ENCODE peak calls at places on chromosomes 16 and 17, in five cellular contexts. S, C, N, A and O are unnamed samples.
A peak's percentile ranks its signal among the peaks of the same experiment; 100 is the strongest.

GRCh38 chr17:2222901-2223616 is 80.5 kb downstream of the SMG6 start:
- DNase-seq in N (no peak), S (no peak), C (peak; percentile 60), A (no peak), O (no peak)

GRCh38 chr17:57455063-57455914 is 199.0 kb downstream of the MSI2 start:
- DNase-seq in S (no peak), A (no peak), C (peak; percentile 43), N (no peak), O (no peak)

GRCh38 chr17:2707721-2708584 is 3.6 kb downstream of the CLUH start:
- DNase-seq in A (peak; percentile 82), S (no peak), C (no peak), N (no peak), O (no peak)

GRCh38 chr16:89574681-89575246 is 794 bp upstream of the CPNE7 start:
- DNase-seq in S (no peak), A (peak; percentile 85), N (no peak), C (peak; percentile 80), O (peak; percentile 19)

GRCh38 chr17:1294157-1294717 is 14.8 kb downstream of the TRARG1 start:
- DNase-seq in A (no peak), S (no peak), C (no peak), N (no peak), O (no peak)

GRCh38 chr17:41666708-41667279 is 21.9 kb upstream of the EIF1 start:
- DNase-seq in A (peak; percentile 93), N (no peak), C (peak; percentile 79), S (peak; percentile 77), O (peak; percentile 71)

GRCh38 chr17:11244781-11245180 is 3.8 kb downstream of the SHISA6 start:
- DNase-seq in N (no peak), C (no peak), S (no peak), A (no peak), O (no peak)

GRCh38 chr17:48555183-48555615 is 10.3 kb upstream of the HOXB2 start:
- DNase-seq in A (no peak), C (peak; percentile 97), N (no peak), S (no peak), O (no peak)

GRCh38 chr17:73388578-73388905 is 76.7 kb upstream of the CDC42EP4 start:
- DNase-seq in S (no peak), N (no peak), A (no peak), C (no peak), O (no peak)

GRCh38 chr16:59586331-59586730 is 852.2 kb upstream of the GOT2 start:
- DNase-seq in N (no peak), S (no peak), A (no peak), C (no peak), O (no peak)

GRCh38 chr16:13835357-13835756 is 84.6 kb upstream of the ERCC4 start:
- DNase-seq in C (no peak), N (no peak), S (no peak), A (no peak), O (no peak)

GRCh38 chr16:65728172-65728571 is 606.3 kb upstream of the CDH11 start:
- DNase-seq in C (no peak), A (peak; percentile 49), N (no peak), S (peak; percentile 78), O (no peak)

GRCh38 chr16:30561212-30561816 is 3.1 kb upstream of the ZNF764 start:
- DNase-seq in C (no peak), S (no peak), A (peak; percentile 48), N (no peak), O (no peak)

GRCh38 chr17:36861531-36861930 is 75.7 kb upstream of the LHX1 start:
- DNase-seq in C (no peak), N (no peak), A (no peak), S (no peak), O (no peak)

GRCh38 chr17:41339571-41340169 is 11.0 kb downstream of the KRT33A start:
- DNase-seq in C (no peak), A (no peak), N (no peak), S (no peak), O (peak; percentile 64)

GRCh38 chr16:19717319-19717718 is 708 bp downstream of the KNOP1 start:
- DNase-seq in N (no peak), S (peak; percentile 30), C (no peak), A (no peak), O (no peak)

GRCh38 chr17:46135126-46135812 is 58.0 kb downstream of the KANSL1 start:
- DNase-seq in N (no peak), C (no peak), S (no peak), A (no peak), O (no peak)
- H2BK12ac ChIP-seq in N (no peak overlapping the region), C (no peak overlapping the region), S (no peak overlapping the region), A (no peak overlapping the region), O (no peak overlapping the region)

DNA sequence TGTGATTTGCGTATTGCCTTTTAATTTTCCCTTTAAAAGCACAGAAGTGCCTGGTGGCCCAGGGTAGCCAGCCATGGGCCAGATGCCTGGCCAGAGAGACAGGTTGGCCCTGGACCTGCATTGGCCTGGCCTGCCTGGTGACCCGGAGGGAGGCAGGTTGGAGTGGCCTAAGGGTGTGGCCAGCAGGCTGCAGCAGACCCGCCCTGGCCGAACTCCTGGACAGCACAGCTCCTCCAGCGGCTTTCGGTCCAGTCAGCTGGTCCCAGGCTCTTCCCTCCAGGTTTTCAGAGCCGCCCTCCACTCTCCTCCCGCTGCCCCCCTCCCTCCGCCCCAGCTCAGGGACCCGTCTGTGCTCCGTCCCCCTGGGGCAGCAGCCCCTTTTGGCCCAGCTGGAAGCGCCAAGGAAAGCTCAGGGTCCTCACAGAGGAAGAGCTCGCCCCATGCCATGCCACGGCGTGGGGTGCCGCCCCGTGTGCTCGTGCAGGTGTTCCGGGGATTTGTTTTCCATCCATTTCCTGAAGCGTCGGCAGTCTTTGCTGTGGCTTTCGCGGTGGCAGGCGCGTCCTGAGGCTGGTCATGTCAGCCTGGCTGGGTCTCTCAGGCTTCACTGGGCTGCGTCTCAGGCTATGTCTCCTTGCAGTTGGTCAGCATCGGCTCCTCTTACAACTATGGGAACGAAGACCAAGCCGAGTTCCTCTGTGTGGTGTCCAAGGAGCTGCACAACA is 18.1 kb downstream of the PRSS27 start:
- DNase-seq in N (no peak), A (no peak), S (no peak), C (no peak), O (no peak)
- H2BK12ac ChIP-seq in N (no peak overlapping the region), A (no peak overlapping the region), S (no peak overlapping the region), C (no peak overlapping the region), O (no peak overlapping the region)

DNA sequence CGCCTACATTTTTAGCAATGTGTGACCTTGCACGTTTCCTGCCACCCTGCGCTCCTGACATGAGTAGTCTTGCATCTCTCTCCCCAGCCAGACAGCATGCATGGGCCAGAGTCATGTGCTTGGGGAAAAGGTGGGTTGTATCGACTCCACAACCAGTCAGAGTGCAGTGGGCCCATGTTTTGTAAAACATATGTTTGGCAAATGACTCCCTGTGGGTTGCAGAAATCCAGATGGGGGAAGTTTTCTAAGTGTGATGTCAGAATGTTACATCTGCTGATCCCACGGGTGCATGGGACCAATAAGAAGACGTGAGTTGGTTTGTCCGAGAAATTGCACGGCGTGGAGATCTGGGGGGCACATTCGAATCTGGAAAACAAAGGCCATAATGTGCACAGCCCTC is 147.1 kb downstream of the FOXL1 start:
- DNase-seq in A (no peak), C (no peak), S (no peak), N (no peak), O (no peak)
- H2BK12ac ChIP-seq in A (no peak overlapping the region), C (no peak overlapping the region), S (no peak overlapping the region), N (no peak overlapping the region), O (no peak overlapping the region)

DNA sequence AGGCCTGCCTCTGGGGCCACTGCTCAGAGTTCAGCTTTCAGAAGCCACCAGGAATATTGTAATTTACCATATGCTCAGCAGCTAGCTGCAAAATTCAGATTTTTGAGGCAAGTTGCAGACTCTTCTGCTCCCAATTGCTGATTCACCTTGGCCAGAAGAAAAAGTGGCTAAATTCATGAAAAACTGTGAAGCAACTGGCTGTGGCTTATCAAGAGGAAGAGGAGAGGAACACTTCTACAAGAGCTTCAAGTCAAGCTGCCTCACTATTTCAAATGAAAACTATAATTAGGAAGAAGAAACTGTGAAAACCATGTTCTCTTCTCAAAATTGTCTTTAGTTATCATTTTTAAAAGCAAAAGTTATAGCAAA is 37.3 kb upstream of the SLC25A19 start:
- DNase-seq in C (no peak), N (no peak), S (no peak), A (no peak), O (no peak)
- H2BK12ac ChIP-seq in C (no peak overlapping the region), N (peak overlapping the region; percentile 56), S (no peak overlapping the region), A (no peak overlapping the region), O (no peak overlapping the region)

DNA sequence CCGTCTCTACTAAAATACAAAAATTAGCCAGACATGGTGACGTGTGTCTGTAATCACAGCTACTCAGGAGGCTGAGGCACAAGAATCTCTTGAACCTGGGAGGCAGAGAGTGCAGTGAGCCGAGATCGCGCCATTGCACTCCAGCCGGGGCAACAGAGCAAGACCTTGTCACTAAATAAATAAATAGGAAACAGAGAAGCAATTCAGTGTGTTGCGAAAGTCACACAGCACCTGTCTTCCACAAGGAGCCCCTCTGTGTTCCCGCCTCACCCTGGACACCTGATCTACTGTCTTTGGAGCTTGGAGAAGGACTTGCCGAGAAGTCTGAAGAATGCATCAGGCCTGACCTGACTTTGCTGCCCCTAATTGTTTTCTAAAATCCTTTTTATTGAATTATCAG is 3.5 kb upstream of the CDH1 start:
- DNase-seq in C (no peak), A (no peak), S (no peak), N (no peak), O (no peak)
- H2BK12ac ChIP-seq in C (no peak overlapping the region), A (no peak overlapping the region), S (no peak overlapping the region), N (peak overlapping the region; percentile 76), O (peak overlapping the region; percentile 91)